ENCODE peak calls at places on chromosomes 4 and X, in five cellular contexts. One of them, this sample, is unnamed. For H3K4me1 and H3K36me3, the result is how much of the 10 kb centered on the place peaks cover.

GRCh38 chrX:74521961-74522833 is 92.2 kb downstream of the RLIM start:
- DNase-seq in suprapubic skin: no peak
- DNase-seq in uterus: peak
- DNase-seq in pancreas: no peak
- DNase-seq in stomach: no peak
- DNase-seq in this sample: no peak

GRCh38 chr4:4673070-4673469 is 131.2 kb upstream of the STX18 start:
- DNase-seq in stomach: no peak
- DNase-seq in pancreas: no peak
- DNase-seq in suprapubic skin: no peak
- DNase-seq in uterus: peak
- DNase-seq in this sample: no peak

GRCh38 chr4:147682755-147683154 is 1.2 kb downstream of the PRMT9 start:
- DNase-seq in pancreas: no peak
- DNase-seq in suprapubic skin: no peak
- DNase-seq in stomach: no peak
- DNase-seq in uterus: no peak
- DNase-seq in this sample: no peak

GRCh38 chr4:184851200-184851541 is 25.4 kb upstream of the ACSL1 start:
- DNase-seq in pancreas: no peak
- DNase-seq in suprapubic skin: no peak
- DNase-seq in uterus: no peak
- DNase-seq in stomach: no peak
- DNase-seq in this sample: no peak

GRCh38 chr4:84530871-84531270 is 31.8 kb upstream of the NKX6-1 start:
- DNase-seq in suprapubic skin: no peak
- DNase-seq in stomach: no peak
- DNase-seq in uterus: no peak
- DNase-seq in pancreas: no peak
- DNase-seq in this sample: no peak

GRCh38 chrX:65601530-65602281 is 65.7 kb upstream of the MSN start:
- DNase-seq in stomach: peak
- DNase-seq in pancreas: peak
- DNase-seq in uterus: peak
- DNase-seq in suprapubic skin: peak
- DNase-seq in this sample: peak

GRCh38 chr4:154731756-154732155 is 12.0 kb upstream of the LRAT start:
- DNase-seq in stomach: no peak
- DNase-seq in pancreas: no peak
- DNase-seq in suprapubic skin: no peak
- DNase-seq in uterus: no peak
- DNase-seq in this sample: no peak

GRCh38 chrX:63656871-63657580 is 128.0 kb downstream of the ARHGEF9 start:
- DNase-seq in stomach: no peak
- DNase-seq in suprapubic skin: no peak
- DNase-seq in pancreas: no peak
- DNase-seq in uterus: no peak
- DNase-seq in this sample: no peak

GRCh38 chr4:147848634-147849033 is 116.7 kb downstream of the ARHGAP10 start:
- DNase-seq in stomach: no peak
- DNase-seq in uterus: no peak
- DNase-seq in pancreas: no peak
- DNase-seq in suprapubic skin: no peak
- DNase-seq in this sample: no peak

GRCh38 chr4:56183344-56183959 is 203.8 kb downstream of the AASDH start:
- DNase-seq in pancreas: no peak
- DNase-seq in suprapubic skin: no peak
- DNase-seq in uterus: no peak
- DNase-seq in stomach: no peak
- DNase-seq in this sample: no peak

GRCh38 chr4:3440011-3440410 is 1.8 kb upstream of the HGFAC start:
- DNase-seq in uterus: no peak
- DNase-seq in stomach: no peak
- DNase-seq in pancreas: peak
- DNase-seq in suprapubic skin: no peak
- DNase-seq in this sample: no peak

GRCh38 chr4:77599378-77599777 is 6.2 kb upstream of the CXCL13 start:
- DNase-seq in stomach: peak
- DNase-seq in pancreas: no peak
- DNase-seq in suprapubic skin: no peak
- DNase-seq in uterus: no peak
- DNase-seq in this sample: no peak

GRCh38 chr4:159273126-159273438 is 170.2 kb downstream of the RAPGEF2 start:
- DNase-seq in uterus: peak
- DNase-seq in stomach: no peak
- DNase-seq in pancreas: no peak
- DNase-seq in suprapubic skin: no peak
- DNase-seq in this sample: no peak

GRCh38 chrX:15299945-15300851 is 15.2 kb downstream of the ASB11 start:
- DNase-seq in pancreas: no peak
- DNase-seq in uterus: no peak
- DNase-seq in stomach: no peak
- DNase-seq in suprapubic skin: no peak
- DNase-seq in this sample: no peak

GRCh38 chr4:6221851-6222760 is 21.8 kb upstream of the JAKMIP1 start:
- DNase-seq in stomach: peak
- DNase-seq in pancreas: peak
- DNase-seq in uterus: no peak
- DNase-seq in suprapubic skin: no peak
- DNase-seq in this sample: no peak

GRCh38 chrX:72057844-72058243 is 73.9 kb downstream of the RTL5 start:
- DNase-seq in stomach: no peak
- DNase-seq in suprapubic skin: no peak
- DNase-seq in pancreas: no peak
- DNase-seq in uterus: no peak
- DNase-seq in this sample: no peak

GRCh38 chr4:15132739-15133138 is 130.5 kb downstream of the CPEB2 start:
- DNase-seq in uterus: no peak
- DNase-seq in pancreas: no peak
- DNase-seq in stomach: no peak
- DNase-seq in suprapubic skin: no peak
- DNase-seq in this sample: no peak

GRCh38 chrX:77572322-77572721 is 125.1 kb downstream of the FGF16 start:
- DNase-seq in stomach: no peak
- DNase-seq in uterus: no peak
- DNase-seq in suprapubic skin: no peak
- DNase-seq in pancreas: no peak
- DNase-seq in this sample: no peak

GRCh38 chr4:137536789-137537561 is 4.7 kb upstream of the PCDH18 start:
- DNase-seq in uterus: no peak
- DNase-seq in suprapubic skin: no peak
- DNase-seq in pancreas: no peak
- DNase-seq in stomach: no peak
- DNase-seq in this sample: no peak

GRCh38 chr4:10003666-10004065 is 17.6 kb downstream of the SLC2A9 start:
- DNase-seq in stomach: no peak
- DNase-seq in uterus: no peak
- DNase-seq in pancreas: no peak
- DNase-seq in suprapubic skin: no peak
- DNase-seq in this sample: no peak

GRCh38 chr4:139281212-139281611 is 1.2 kb upstream of the MGARP start:
- DNase-seq in pancreas: no peak
- DNase-seq in uterus: no peak
- DNase-seq in suprapubic skin: no peak
- DNase-seq in stomach: no peak
- DNase-seq in this sample: no peak

GRCh38 chr4:8128096-8128856 is 30.3 kb downstream of the ABLIM2 start:
- DNase-seq in suprapubic skin: no peak
- DNase-seq in stomach: no peak
- DNase-seq in pancreas: no peak
- DNase-seq in uterus: no peak
- DNase-seq in this sample: no peak

GRCh38 chr4:67122029-67122428 is 423.3 kb downstream of the CENPC start:
- DNase-seq in stomach: no peak
- DNase-seq in suprapubic skin: no peak
- DNase-seq in uterus: no peak
- DNase-seq in pancreas: no peak
- DNase-seq in this sample: no peak

GRCh38 chr4:25075129-25075528 is 44.4 kb upstream of the LGI2 start:
- DNase-seq in stomach: no peak
- DNase-seq in suprapubic skin: no peak
- DNase-seq in uterus: no peak
- DNase-seq in pancreas: no peak
- DNase-seq in this sample: no peak

GRCh38 chrX:10115082-10115481 is 41.7 kb upstream of the CLCN4 start:
- DNase-seq in pancreas: no peak
- DNase-seq in suprapubic skin: no peak
- DNase-seq in uterus: no peak
- DNase-seq in stomach: no peak
- DNase-seq in this sample: no peak

GRCh38 chr4:173494013-173494970 is 35.7 kb downstream of the HAND2 start:
- DNase-seq in stomach: peak
- DNase-seq in uterus: peak
- DNase-seq in suprapubic skin: no peak
- DNase-seq in pancreas: peak
- DNase-seq in this sample: peak

GRCh38 chr4:77990904-77991358 is 66.2 kb upstream of the FRAS1 start:
- DNase-seq in suprapubic skin: no peak
- DNase-seq in uterus: no peak
- DNase-seq in pancreas: no peak
- DNase-seq in stomach: no peak
- DNase-seq in this sample: no peak

GRCh38 chr4:145935253-145936141 is 3.1 kb downstream of the ZNF827 start:
- DNase-seq in pancreas: no peak
- DNase-seq in uterus: peak
- DNase-seq in stomach: peak
- DNase-seq in suprapubic skin: no peak
- DNase-seq in this sample: no peak

GRCh38 chr4:2503809-2504208 is 32.6 kb upstream of the FAM193A start:
- DNase-seq in stomach: no peak
- DNase-seq in suprapubic skin: no peak
- DNase-seq in pancreas: no peak
- DNase-seq in uterus: no peak
- DNase-seq in this sample: no peak

GRCh38 chr4:88335092-88335665 is 43.5 kb upstream of the HERC6 start:
- DNase-seq in uterus: peak
- DNase-seq in pancreas: no peak
- DNase-seq in suprapubic skin: no peak
- DNase-seq in stomach: no peak
- DNase-seq in this sample: no peak

GRCh38 chr4:67743194-67743593 is 11.0 kb downstream of the GNRHR start:
- DNase-seq in stomach: no peak
- DNase-seq in uterus: no peak
- DNase-seq in suprapubic skin: no peak
- DNase-seq in pancreas: no peak
- DNase-seq in this sample: no peak

GRCh38 chr4:150117094-150117493 is 38.8 kb downstream of the DCLK2 start:
- DNase-seq in uterus: peak
- DNase-seq in pancreas: no peak
- DNase-seq in suprapubic skin: no peak
- DNase-seq in stomach: no peak
- DNase-seq in this sample: no peak
- H3K4me1 ChIP-seq in uterus: under half
- H3K4me1 ChIP-seq in pancreas: under half
- H3K4me1 ChIP-seq in suprapubic skin: under half
- H3K4me1 ChIP-seq in stomach: under half
- H3K4me1 ChIP-seq in this sample: under half

DNA sequence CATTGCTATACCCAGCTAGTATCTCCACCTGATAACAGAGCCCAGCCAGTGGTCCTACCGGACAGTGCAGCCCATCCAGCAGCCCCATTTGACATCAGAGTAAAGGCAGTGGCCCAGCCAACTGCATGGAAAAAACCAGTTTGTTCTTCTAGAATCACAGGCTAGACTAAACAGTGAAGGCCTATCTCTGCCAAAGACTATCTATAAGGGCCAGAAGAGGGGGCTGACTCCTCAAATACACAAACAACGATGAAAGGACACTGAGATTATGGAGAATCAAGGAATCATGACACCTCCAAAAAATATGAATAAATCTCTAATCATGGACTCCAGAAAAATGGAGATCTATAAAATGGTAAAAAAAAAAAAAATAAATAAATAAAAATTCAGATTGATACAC is 546.4 kb upstream of the HTR2C start:
- DNase-seq in pancreas: no peak
- DNase-seq in suprapubic skin: no peak
- DNase-seq in stomach: no peak
- DNase-seq in uterus: no peak
- DNase-seq in this sample: no peak
- H3K27ac ChIP-seq in pancreas: no peak
- H3K27ac ChIP-seq in suprapubic skin: no peak
- H3K27ac ChIP-seq in stomach: no peak
- H3K27ac ChIP-seq in uterus: no peak
- H3K27ac ChIP-seq in this sample: no peak

GRCh38 chr4:37816719-37817118 is 9.8 kb upstream of the PGM2 start:
- DNase-seq in uterus: no peak
- DNase-seq in suprapubic skin: no peak
- DNase-seq in pancreas: no peak
- DNase-seq in stomach: no peak
- DNase-seq in this sample: no peak

GRCh38 chr4:37825943-37826281 is 574 bp upstream of the PGM2 start:
- DNase-seq in stomach: no peak
- DNase-seq in suprapubic skin: no peak
- DNase-seq in pancreas: no peak
- DNase-seq in uterus: no peak
- DNase-seq in this sample: no peak

GRCh38 chr4:37827030-37827705 is 682 bp downstream of the PGM2 start:
- DNase-seq in pancreas: no peak
- DNase-seq in suprapubic skin: peak
- DNase-seq in stomach: peak
- DNase-seq in uterus: peak
- DNase-seq in this sample: no peak

GRCh38 chr4:37826282-37827029 is at the start of gene PGM2:
- DNase-seq in pancreas: peak
- DNase-seq in suprapubic skin: peak
- DNase-seq in stomach: peak
- DNase-seq in uterus: peak
- DNase-seq in this sample: peak

DNA sequence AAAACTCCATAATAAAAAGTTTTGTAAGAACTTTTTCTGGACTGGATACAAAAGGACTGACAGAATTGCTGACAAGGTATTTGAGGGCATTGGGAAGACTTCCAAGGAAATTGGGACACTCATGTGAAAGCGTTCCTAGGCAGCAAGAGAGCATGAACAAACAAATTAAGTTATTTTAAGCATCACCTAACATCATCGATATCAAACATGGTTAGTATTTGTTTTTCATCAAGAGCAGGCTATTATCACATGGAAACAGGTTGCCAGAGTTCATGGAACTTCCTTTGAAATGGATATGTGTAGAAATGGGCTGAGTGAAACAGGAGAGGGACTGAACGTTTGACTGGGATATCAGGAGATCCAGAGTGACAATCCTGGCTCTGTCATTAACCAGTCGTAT is 4.3 kb upstream of the PGM2 start:
- DNase-seq in stomach: no peak
- DNase-seq in uterus: no peak
- DNase-seq in suprapubic skin: no peak
- DNase-seq in pancreas: no peak
- DNase-seq in this sample: no peak
- H3K36me3 ChIP-seq in stomach: under half
- H3K36me3 ChIP-seq in uterus: under half
- H3K36me3 ChIP-seq in suprapubic skin: under half
- H3K36me3 ChIP-seq in pancreas: under half
- H3K36me3 ChIP-seq in this sample: under half

GRCh38 chrX:70172964-70173363 is 4.3 kb upstream of the DGAT2L6 start:
- DNase-seq in pancreas: no peak
- DNase-seq in suprapubic skin: no peak
- DNase-seq in uterus: no peak
- DNase-seq in stomach: no peak
- DNase-seq in this sample: no peak
- H3K4me1 ChIP-seq in pancreas: under half
- H3K4me1 ChIP-seq in suprapubic skin: under half
- H3K4me1 ChIP-seq in uterus: under half
- H3K4me1 ChIP-seq in stomach: under half
- H3K4me1 ChIP-seq in this sample: under half

This sample was measured in lung.